ENCODE peak calls at places on chromosomes 7 and 10, in six cellular contexts. S is PC-9, O is H9, A is endothelial cell of umbilical vein, K is neural progenitor cell, N is psoas muscle. X is an unnamed sample.

GRCh38 chr10:19815478-19816419 is 483 bp upstream of the PLXDC2 start:
- DNase-seq in K (peak), S (no peak), N (peak), O (peak), A (no peak), X (no peak)

GRCh38 chr7:77313086-77313485 is 103.1 kb downstream of the GSAP start:
- DNase-seq in N (no peak), O (no peak), S (no peak), A (no peak), K (no peak), X (no peak)

GRCh38 chr7:106029941-106030340 is 66.9 kb downstream of the CDHR3 start:
- DNase-seq in N (no peak), K (no peak), O (no peak), A (no peak), S (no peak), X (no peak)

GRCh38 chr10:13399752-13400151 is 51.7 kb upstream of the SEPHS1 start:
- DNase-seq in A (no peak), N (no peak), O (no peak), S (no peak), K (no peak), X (no peak)

GRCh38 chr7:45689011-45689796 is 115.0 kb downstream of the ADCY1 start:
- DNase-seq in S (no peak), O (peak), N (peak), K (no peak), A (peak), X (peak)

GRCh38 chr7:50197547-50197946 is 104.5 kb upstream of the ZPBP start:
- DNase-seq in N (no peak), S (peak), K (no peak), O (peak), A (no peak), X (peak)

GRCh38 chr10:15719899-15720634 is at the start of gene ITGA8:
- DNase-seq in A (peak), S (no peak), N (peak), O (peak), K (peak), X (no peak)

GRCh38 chr7:1725199-1725701 is 55.2 kb downstream of the ELFN1 start:
- DNase-seq in N (peak), S (no peak), K (peak), O (peak), A (no peak), X (peak)

GRCh38 chr10:129968937-129969527 is 5.0 kb upstream of the EBF3 start:
- DNase-seq in N (peak), K (peak), O (peak), S (no peak), A (peak), X (no peak)

DNA sequence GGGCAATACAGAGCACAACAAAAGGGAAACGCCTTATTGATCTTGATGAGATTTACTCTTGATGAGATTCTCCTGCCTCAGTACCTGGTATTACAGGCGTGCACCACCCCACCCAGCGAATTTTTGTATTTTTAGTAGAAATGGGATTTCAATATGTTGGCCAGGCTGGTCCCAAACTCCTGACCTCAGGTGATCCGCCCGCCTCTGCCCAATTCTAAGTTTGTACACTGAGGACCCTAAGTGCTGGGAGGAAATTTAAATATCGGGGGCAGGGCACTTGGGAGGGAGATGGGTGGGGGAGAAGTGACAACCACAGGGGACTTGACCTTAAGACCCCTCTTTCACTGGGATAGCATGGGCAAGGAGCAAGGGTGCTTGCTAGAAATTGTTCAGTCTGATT is 14.1 kb downstream of the HNRNPF start:
- DNase-seq in A (no peak), S (no peak), O (no peak), N (no peak), K (no peak), X (no peak)
- H3K27ac ChIP-seq in A (no peak), S (no peak), O (no peak), N (no peak), K (no peak), X (peak)

DNA sequence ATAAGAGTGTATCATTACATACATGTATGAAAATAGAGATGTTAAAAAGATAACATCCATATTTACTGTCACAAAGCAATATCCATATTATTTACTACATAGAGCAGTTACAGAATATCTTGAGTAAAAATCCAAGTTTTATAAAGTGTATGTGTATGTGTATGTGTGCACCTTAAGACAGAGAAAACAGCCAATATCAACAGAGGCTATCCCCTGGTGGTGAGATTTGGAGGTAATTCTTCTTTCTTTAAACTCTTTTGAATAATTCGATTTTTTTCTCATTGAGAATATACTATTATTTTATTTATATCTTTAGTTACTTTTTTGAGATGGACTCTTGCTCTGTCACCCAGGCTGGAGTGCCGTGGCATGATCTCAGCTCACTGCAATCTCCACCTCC is 18.4 kb downstream of the TRDMT1 start:
- DNase-seq in A (no peak), N (no peak), K (no peak), S (no peak), O (no peak), X (no peak)
- TF ChIP-seq CTCF in A (no peak), N (no peak), K (no peak), S (no peak), O (peak), X (no peak)

GRCh38 chr7:156169474-156170370 is 357.5 kb upstream of the SHH start:
- DNase-seq in N (no peak), S (no peak), O (no peak), A (no peak), K (no peak), X (no peak)
- H3K27ac ChIP-seq in N (no peak), S (no peak), O (no peak), A (no peak), K (no peak), X (no peak)

GRCh38 chr7:12687213-12688171 is at the start of gene ARL4A:
- DNase-seq in O (peak), K (peak), A (peak), S (peak), N (peak), X (peak)
- TF ChIP-seq CTCF in O (peak), K (peak), A (peak), S (peak), N (peak), X (peak)

GRCh38 chr10:86889997-86890396 is 67.4 kb downstream of the MMRN2 start:
- DNase-seq in K (no peak), O (no peak), S (no peak), A (no peak), N (no peak), X (no peak)
- H3K27ac ChIP-seq in K (no peak), O (no peak), S (no peak), A (no peak), N (peak), X (no peak)

GRCh38 chr7:29113384-29114102 is 32.8 kb downstream of the CPVL start:
- DNase-seq in O (peak), N (no peak), A (peak), K (peak), S (peak), X (peak)
- TF ChIP-seq CTCF in O (peak), N (peak), A (peak), K (peak), S (peak), X (no peak)

DNA sequence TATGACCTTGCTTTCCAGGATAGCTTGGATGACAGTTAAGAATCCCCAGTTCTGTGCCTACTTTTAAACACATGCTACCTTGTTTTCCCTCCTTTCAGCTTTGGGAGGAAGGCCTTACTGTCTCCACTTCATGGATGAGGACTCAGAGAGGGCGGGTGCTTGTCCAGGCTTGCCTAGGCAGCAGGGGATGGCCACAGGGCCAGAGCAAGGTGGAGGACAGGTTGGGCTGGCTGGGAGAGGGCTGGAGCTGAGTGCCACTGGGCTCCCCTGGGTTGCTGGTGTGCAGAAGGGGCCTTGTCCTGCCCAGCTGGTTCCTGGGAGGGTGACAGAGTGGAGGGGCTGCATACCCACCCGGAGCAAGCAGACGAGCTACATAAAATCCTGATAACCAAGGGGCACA is 117.8 kb downstream of the GRK5 start:
- DNase-seq in O (no peak), S (no peak), N (no peak), A (no peak), K (no peak), X (peak)
- H3K27ac ChIP-seq in O (no peak), S (no peak), N (no peak), A (no peak), K (no peak), X (no peak)

X was measured in RWPE1.